ENCODE peak calls at places on chromosomes 16 and 17, in seven cellular contexts. B is AG09309, A is IMR-90, P is K562, U is left ventricle myocardium inferior, C is endothelial cell, V is WTC11. L is an unnamed sample.

GRCh38 chr16:3112881-3113574 is 642 bp downstream of the ZNF205 start:
- DNase-seq in B (no peak), P (no peak), A (peak; percentile 16), V (no peak), C (no peak), U (no peak), L (no peak)

GRCh38 chr17:1040216-1040600 is 43.3 kb downstream of the TIMM22 start:
- DNase-seq in U (no peak), A (no peak), B (no peak), V (no peak), P (no peak), C (no peak), L (peak; percentile 45)

GRCh38 chr17:32264140-32264799 is 1.4 kb upstream of the RHBDL3 start:
- DNase-seq in U (no peak), P (no peak), A (no peak), C (no peak), V (no peak), B (no peak), L (no peak)

GRCh38 chr17:48567646-48568354 is 10.3 kb downstream of the HOXB4 start:
- DNase-seq in V (no peak), U (no peak), B (no peak), P (no peak), A (no peak), C (no peak), L (no peak)

GRCh38 chr17:62676952-62677596 is 49.6 kb downstream of the MRC2 start:
- DNase-seq in B (no peak), U (no peak), V (no peak), A (no peak), C (no peak), P (no peak), L (no peak)

GRCh38 chr17:57881783-57882291 is 32.0 kb upstream of the MRPS23 start:
- DNase-seq in C (no peak), V (no peak), A (no peak), P (no peak), B (no peak), U (no peak), L (no peak)

GRCh38 chr16:282944-283744 is at the start of gene PDIA2:
- DNase-seq in B (no peak), P (no peak), C (no peak), A (no peak), V (no peak), U (no peak), L (no peak)

GRCh38 chr17:68381076-68381900 is 76.0 kb downstream of the WIPI1 start:
- DNase-seq in C (no peak), U (no peak), P (no peak), B (peak; percentile 97), V (no peak), A (peak; percentile 97), L (peak; percentile 95)

GRCh38 chr17:17742133-17742621 is 60.9 kb downstream of the RAI1 start:
- DNase-seq in A (no peak), C (no peak), B (no peak), V (no peak), U (no peak), P (no peak), L (no peak)

GRCh38 chr17:17741346-17742023 is 60.2 kb downstream of the RAI1 start:
- DNase-seq in A (no peak), C (peak; percentile 47), B (no peak), V (peak; percentile 55), P (no peak), U (no peak), L (peak; percentile 76)

GRCh38 chr17:77400445-77400870 is 259.7 kb downstream of the SEC14L1 start:
- DNase-seq in P (peak; percentile 63), U (peak; percentile 45), B (no peak), V (peak; percentile 67), A (no peak), C (peak; percentile 66), L (peak; percentile 76)

GRCh38 chr17:17820046-17820445 is 16.7 kb downstream of the SREBF1 start:
- DNase-seq in A (no peak), V (no peak), C (no peak), U (no peak), B (no peak), P (no peak), L (no peak)

GRCh38 chr16:4021070-4021779 is 95.0 kb downstream of the ADCY9 start:
- DNase-seq in A (no peak), P (no peak), C (no peak), V (no peak), B (no peak), U (no peak), L (no peak)

GRCh38 chr16:82653550-82654511 is 27.1 kb downstream of the CDH13 start:
- DNase-seq in C (no peak), P (no peak), V (no peak), A (peak; percentile 95), U (no peak), B (peak; percentile 62), L (peak; percentile 92)

DNA sequence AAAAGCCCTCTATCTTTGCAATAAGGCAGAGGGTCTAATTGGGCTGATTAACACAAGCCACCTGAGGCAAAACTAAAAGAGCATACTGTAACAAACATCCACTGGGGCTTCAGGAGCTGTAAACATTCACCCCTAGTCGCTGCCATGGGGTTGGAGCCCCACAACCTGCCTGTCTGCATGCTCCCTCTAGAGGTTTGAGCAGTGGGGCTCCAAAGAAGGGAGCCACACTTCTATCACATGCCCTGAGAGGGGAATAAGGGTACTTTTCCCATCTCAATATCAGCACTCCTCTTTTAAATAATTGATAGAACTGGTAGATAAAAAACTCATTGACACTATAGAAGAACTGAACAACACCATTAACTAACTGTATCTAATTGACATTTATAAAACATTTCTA is 130.1 kb upstream of the COX10 start:
- DNase-seq in P (no peak), B (no peak), U (no peak), C (no peak), V (peak; percentile 26), A (no peak), L (no peak)
- TF ChIP-seq CTCF in P (no peak), B (no peak), U (no peak), C (no peak), V (no peak), A (no peak), L (peak; percentile 3)

GRCh38 chr17:42096360-42097111 is 1.7 kb downstream of the ZNF385C start:
- DNase-seq in C (no peak), P (no peak), V (no peak), U (no peak), A (no peak), B (no peak), L (no peak)
- TF ChIP-seq CTCF in C (no peak), P (no peak), V (no peak), U (no peak), A (no peak), B (no peak), L (no peak)

DNA sequence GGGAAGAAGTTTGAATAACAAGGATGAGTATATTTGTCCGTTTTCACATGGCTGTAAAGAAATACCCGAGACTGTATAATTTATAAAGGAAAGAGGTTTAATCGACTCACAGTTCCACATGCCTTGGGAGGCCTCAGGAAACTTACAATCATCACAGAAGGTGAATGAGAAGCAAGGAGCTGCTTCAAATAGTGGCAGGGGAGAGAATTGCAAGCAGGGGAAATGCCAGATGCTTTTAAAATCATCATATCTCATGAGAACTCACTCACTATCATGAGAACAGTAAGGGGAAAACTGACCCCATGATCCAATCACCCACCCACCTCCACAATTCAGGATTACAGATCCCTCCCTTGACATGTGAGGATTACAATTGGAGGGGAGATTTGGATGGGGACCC is 212.8 kb upstream of the CDH8 start:
- DNase-seq in P (no peak), U (no peak), V (no peak), C (no peak), A (no peak), B (no peak), L (no peak)
- TF ChIP-seq CTCF in P (no peak), U (no peak), V (no peak), C (no peak), A (no peak), B (no peak), L (no peak)

GRCh38 chr16:10138881-10139280 is 43.3 kb downstream of the GRIN2A start:
- DNase-seq in U (no peak), C (no peak), P (no peak), A (no peak), V (no peak), B (no peak), L (no peak)

GRCh38 chr16:10136916-10137315 is 45.3 kb downstream of the GRIN2A start:
- DNase-seq in P (no peak), U (no peak), C (no peak), V (peak; percentile 36), A (no peak), B (no peak), L (no peak)
- TF ChIP-seq CTCF in P (no peak), U (no peak), C (no peak), V (no peak), A (no peak), B (no peak), L (no peak)

DNA sequence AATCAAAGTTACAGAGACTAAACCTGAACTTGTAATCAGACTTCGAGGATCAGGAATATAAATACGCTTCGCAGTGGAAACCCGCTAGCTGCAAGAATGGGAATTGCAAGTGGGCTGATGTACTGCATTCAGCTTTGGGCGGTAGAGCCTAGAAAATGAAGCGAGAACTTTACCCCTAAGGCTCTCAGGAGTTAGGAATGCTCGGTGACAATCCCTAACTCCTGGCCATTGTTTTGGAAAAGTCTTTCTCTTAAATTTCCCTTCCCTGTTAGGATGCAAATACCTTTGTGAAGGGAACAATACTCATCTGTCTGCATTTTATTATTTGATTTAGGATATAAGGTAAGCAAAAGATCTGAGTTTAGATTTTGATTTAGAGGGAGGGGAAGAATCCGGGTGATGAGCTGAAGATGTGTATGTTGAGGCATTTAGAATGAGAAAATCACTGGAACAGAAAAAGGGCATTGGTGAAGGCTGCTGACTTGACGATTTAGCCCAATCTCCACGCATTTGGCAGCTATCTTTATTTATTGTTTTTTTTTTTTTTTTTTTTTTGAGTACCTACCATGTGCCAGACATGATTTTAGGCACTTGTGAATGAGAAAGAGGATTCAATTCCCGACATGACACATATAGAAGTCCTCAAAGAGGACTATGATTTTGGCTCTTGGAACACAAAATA is 2.2 kb upstream of the TOX3 start:
- DNase-seq in A (no peak), U (no peak), C (peak; percentile 45), P (no peak), B (no peak), V (peak; percentile 38), L (peak; percentile 1)
- TF ChIP-seq CTCF in A (peak; percentile 18), U (peak; percentile 40), C (peak; percentile 64), P (no peak), B (no peak), V (no peak), L (no peak)

GRCh38 chr17:39923836-39924690 is 3.3 kb downstream of the ORMDL3 start:
- DNase-seq in P (no peak), B (no peak), A (peak; percentile 49), U (no peak), C (no peak), V (peak; percentile 27), L (peak; percentile 40)
- TF ChIP-seq CTCF in P (no peak), B (no peak), A (peak; percentile 13), U (no peak), C (no peak), V (no peak), L (no peak)

GRCh38 chr16:30609928-30610839 is at the start of gene ZNF689:
- DNase-seq in B (peak; percentile 85), A (peak; percentile 96), V (peak; percentile 96), U (peak; percentile 91), C (peak; percentile 93), P (peak; percentile 99), L (peak; percentile 94)
- TF ChIP-seq CTCF in B (no peak), A (peak; percentile 4), V (no peak), U (no peak), C (no peak), P (no peak), L (no peak)